ENCODE peak calls at places on chromosomes 12 and 14, in six cellular contexts. B, F, Y, S, J and X are unnamed samples.

GRCh38 chr14:61927015-61927414 is 164.8 kb downstream of the SNAPC1 start:
- DNase-seq in B (no peak), F (no peak), Y (no peak), S (peak), J (no peak), X (no peak)

GRCh38 chr14:100693877-100694578 is 32.7 kb upstream of the DLK1 start:
- DNase-seq in B (no peak), F (no peak), Y (no peak), S (no peak), J (no peak), X (no peak)

GRCh38 chr12:42477931-42478330 is 111.6 kb downstream of the PRICKLE1 start:
- DNase-seq in B (no peak), F (no peak), Y (no peak), S (peak), J (no peak), X (no peak)

GRCh38 chr12:24898185-24898584 is 50.7 kb downstream of the BCAT1 start:
- DNase-seq in B (no peak), F (no peak), Y (no peak), S (no peak), J (no peak), X (no peak)

GRCh38 chr14:60222820-60223219 is 26.2 kb upstream of the PPM1A start:
- DNase-seq in B (no peak), F (no peak), Y (no peak), S (no peak), J (peak), X (no peak)

GRCh38 chr14:73780896-73781295 is 66.7 kb upstream of the PNMA1 start:
- DNase-seq in B (no peak), F (no peak), Y (no peak), S (no peak), J (no peak), X (no peak)

GRCh38 chr12:130139971-130140547 is 22.2 kb upstream of the FZD10 start:
- DNase-seq in B (no peak), F (no peak), Y (no peak), S (no peak), J (no peak), X (no peak)

GRCh38 chr12:13727707-13728147 is 253.7 kb downstream of the GRIN2B start:
- DNase-seq in B (no peak), F (no peak), Y (no peak), S (no peak), J (no peak), X (no peak)

GRCh38 chr12:113693693-113694092 is 222.0 kb upstream of the LHX5 start:
- DNase-seq in B (no peak), F (no peak), Y (no peak), S (no peak), J (no peak), X (no peak)

GRCh38 chr12:77782034-77782433 is 48.7 kb upstream of the NAV3 start:
- DNase-seq in B (no peak), F (no peak), Y (no peak), S (no peak), J (no peak), X (no peak)

GRCh38 chr12:49987620-49988303 is 15.0 kb downstream of the AQP6 start:
- DNase-seq in B (no peak), F (no peak), Y (no peak), S (no peak), J (no peak), X (no peak)

GRCh38 chr14:31122921-31123320 is 84.7 kb downstream of the HECTD1 start:
- DNase-seq in B (no peak), F (no peak), Y (no peak), S (no peak), J (no peak), X (no peak)

GRCh38 chr14:95489163-95489887 is 27.1 kb downstream of the SYNE3 start:
- DNase-seq in B (no peak), F (no peak), Y (no peak), S (no peak), J (no peak), X (no peak)

GRCh38 chr12:8594072-8594471 is 18.6 kb downstream of the AICDA start:
- DNase-seq in B (no peak), F (no peak), Y (no peak), S (no peak), J (no peak), X (no peak)

GRCh38 chr14:100525615-100526014 is 61.6 kb downstream of the BEGAIN start:
- DNase-seq in B (no peak), F (no peak), Y (no peak), S (no peak), J (no peak), X (peak)

GRCh38 chr12:76346798-76347420 is 1.3 kb downstream of the BBS10 start:
- DNase-seq in B (no peak), F (no peak), Y (no peak), S (peak), J (no peak), X (no peak)

GRCh38 chr14:99809864-99810854 is 16.9 kb downstream of the EML1 start:
- DNase-seq in B (peak), F (no peak), Y (no peak), S (no peak), J (no peak), X (no peak)

GRCh38 chr12:49866859-49867579 is 24.1 kb upstream of the BCDIN3D start:
- DNase-seq in B (peak), F (peak), Y (peak), S (peak), J (peak), X (peak)

GRCh38 chr12:132243596-132244289 is 85.6 kb downstream of the GALNT9 start:
- DNase-seq in B (no peak), F (no peak), Y (no peak), S (no peak), J (peak), X (peak)

GRCh38 chr12:11836282-11836963 is 186.9 kb downstream of the ETV6 start:
- DNase-seq in B (no peak), F (no peak), Y (no peak), S (no peak), J (no peak), X (peak)

GRCh38 chr14:68088463-68088862 is 268.9 kb downstream of the RAD51B start:
- DNase-seq in B (no peak), F (peak), Y (no peak), S (peak), J (no peak), X (no peak)

GRCh38 chr12:3797649-3798048 is 44.7 kb upstream of the CRACR2A start:
- DNase-seq in B (no peak), F (no peak), Y (no peak), S (no peak), J (no peak), X (no peak)

GRCh38 chr14:104693482-104694431 is 4.3 kb downstream of the INF2 start:
- DNase-seq in B (no peak), F (no peak), Y (no peak), S (no peak), J (peak), X (no peak)

GRCh38 chr12:94593822-94594442 is 56.4 kb downstream of the TMCC3 start:
- DNase-seq in B (no peak), F (no peak), Y (no peak), S (no peak), J (no peak), X (no peak)

GRCh38 chr12:66804555-66804954 is 125.7 kb upstream of the GRIP1 start:
- DNase-seq in B (no peak), F (no peak), Y (no peak), S (no peak), J (no peak), X (no peak)

GRCh38 chr12:92147491-92147890 is 1.8 kb upstream of the BTG1 start:
- DNase-seq in B (no peak), F (no peak), Y (no peak), S (no peak), J (no peak), X (no peak)

GRCh38 chr14:59086241-59086899 is 102.1 kb upstream of the DAAM1 start:
- DNase-seq in B (no peak), F (no peak), Y (no peak), S (peak), J (no peak), X (no peak)

GRCh38 chr14:94367347-94367746 is 21.1 kb downstream of the SERPINA1 start:
- DNase-seq in B (no peak), F (no peak), Y (no peak), S (no peak), J (no peak), X (no peak)

GRCh38 chr14:103298620-103299019 is 35.4 kb upstream of the EIF5 start:
- DNase-seq in B (no peak), F (no peak), Y (no peak), S (no peak), J (no peak), X (peak)

GRCh38 chr14:33309081-33309480 is 370.4 kb downstream of the NPAS3 start:
- DNase-seq in B (no peak), F (no peak), Y (no peak), S (no peak), J (no peak), X (no peak)

GRCh38 chr14:60163741-60164140 is 1.5 kb downstream of the DHRS7 start:
- DNase-seq in B (no peak), F (no peak), Y (no peak), S (no peak), J (no peak), X (no peak)

GRCh38 chr12:14691560-14691959 is 4.8 kb downstream of the GUCY2C start:
- DNase-seq in B (peak), F (no peak), Y (no peak), S (no peak), J (peak), X (no peak)

GRCh38 chr12:109304485-109304884 is 4.6 kb downstream of the FOXN4 start:
- DNase-seq in B (no peak), F (no peak), Y (no peak), S (no peak), J (no peak), X (no peak)

DNA sequence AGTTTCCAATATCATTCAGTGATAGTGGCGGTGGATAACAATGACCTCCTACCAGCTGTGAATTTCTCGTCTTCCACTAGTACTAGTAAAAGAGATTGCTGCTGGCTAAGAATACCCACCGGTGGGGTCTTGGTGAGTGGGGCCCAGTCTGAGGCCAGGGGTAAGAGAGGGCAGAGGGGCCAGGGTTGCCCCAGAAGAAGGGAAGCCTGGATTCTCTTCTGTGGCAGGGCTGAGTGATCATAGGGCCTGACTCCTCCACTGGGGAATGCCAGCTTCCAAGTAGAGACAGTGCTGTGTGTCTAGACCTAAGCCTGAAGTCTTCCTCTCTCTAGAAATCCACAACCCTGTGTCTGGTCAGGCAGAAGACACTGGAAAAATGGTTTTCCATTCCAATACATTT is 5.8 kb upstream of the TMEM63C start:
- DNase-seq in B (no peak), F (no peak), Y (no peak), S (no peak), J (no peak), X (no peak)
- TF ChIP-seq POLR2A in B (no peak), F (no peak), Y (no peak), S (no peak), J (no peak), X (no peak)

DNA sequence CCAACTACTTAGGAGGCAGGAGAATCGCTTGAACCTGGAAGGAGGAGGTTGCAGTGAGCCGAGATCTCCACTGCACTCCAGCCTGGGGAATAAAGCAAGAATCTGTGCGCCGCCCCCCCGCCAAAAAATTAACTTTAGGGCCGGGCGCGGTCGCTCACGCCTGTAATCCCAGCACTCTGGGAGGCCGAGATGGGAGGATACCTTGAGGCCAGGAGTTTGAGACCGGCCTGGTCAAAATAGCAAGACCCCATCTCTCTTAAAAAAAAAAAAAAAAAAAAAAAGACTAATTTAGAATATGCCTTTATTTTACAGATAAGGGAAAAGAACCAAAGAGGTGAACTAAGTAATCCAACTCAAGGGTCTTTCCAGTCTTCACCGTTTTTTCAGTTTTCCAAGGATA is 1.2 kb downstream of the KANSL2 start:
- DNase-seq in B (no peak), F (no peak), Y (no peak), S (no peak), J (no peak), X (no peak)
- H3K27ac ChIP-seq in B (no peak), F (peak), Y (no peak), S (no peak), J (no peak), X (peak)

GRCh38 chr12:53698948-53699672 is 23.2 kb upstream of the ATP5MC2 start:
- DNase-seq in B (no peak), F (no peak), Y (no peak), S (no peak), J (no peak), X (no peak)

GRCh38 chr12:53694746-53695145 is 18.9 kb upstream of the ATP5MC2 start:
- DNase-seq in B (no peak), F (no peak), Y (no peak), S (no peak), J (no peak), X (no peak)

GRCh38 chr12:53696655-53697321 is 20.9 kb upstream of the ATP5MC2 start:
- DNase-seq in B (no peak), F (no peak), Y (no peak), S (no peak), J (no peak), X (no peak)

GRCh38 chr12:53695148-53696138 is 19.6 kb upstream of the ATP5MC2 start:
- DNase-seq in B (no peak), F (peak), Y (no peak), S (peak), J (peak), X (peak)

DNA sequence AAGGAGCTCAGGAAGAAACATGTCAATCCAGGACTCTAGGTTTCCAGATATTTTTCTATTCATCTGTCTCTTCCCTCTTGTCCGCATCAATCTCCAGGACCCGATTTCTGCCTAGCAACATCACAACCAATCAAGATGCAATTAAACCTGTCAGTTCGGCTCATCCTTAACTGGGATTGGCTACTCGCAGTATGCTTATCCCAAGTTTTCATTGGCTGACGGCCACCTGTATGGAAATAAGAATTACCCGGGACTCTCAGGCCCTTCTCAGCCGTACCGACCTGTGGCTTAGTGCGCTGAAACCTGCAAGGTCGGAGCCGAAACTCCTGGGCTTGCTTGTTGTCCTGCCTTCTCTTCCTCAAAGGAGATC is 20.4 kb upstream of the ATP5MC2 start:
- DNase-seq in B (no peak), F (peak), Y (no peak), S (peak), J (no peak), X (no peak)
- H3K4me3 ChIP-seq in B (peak), F (peak), Y (no peak), S (no peak), J (no peak), X (peak)

GRCh38 chr14:24147761-24148428 is 597 bp downstream of the RNF31 start:
- DNase-seq in B (no peak), F (no peak), Y (no peak), S (no peak), J (no peak), X (no peak)

GRCh38 chr14:24145219-24145618 is 1.2 kb downstream of the PSME2 start:
- DNase-seq in B (no peak), F (no peak), Y (no peak), S (no peak), J (peak), X (peak)

GRCh38 chr14:24145700-24146621 is at the start of gene PSME2:
- DNase-seq in B (no peak), F (peak), Y (no peak), S (peak), J (no peak), X (no peak)

GRCh38 chr14:24146978-24147760 is at the start of gene RNF31:
- DNase-seq in B (peak), F (peak), Y (peak), S (peak), J (peak), X (peak)

DNA sequence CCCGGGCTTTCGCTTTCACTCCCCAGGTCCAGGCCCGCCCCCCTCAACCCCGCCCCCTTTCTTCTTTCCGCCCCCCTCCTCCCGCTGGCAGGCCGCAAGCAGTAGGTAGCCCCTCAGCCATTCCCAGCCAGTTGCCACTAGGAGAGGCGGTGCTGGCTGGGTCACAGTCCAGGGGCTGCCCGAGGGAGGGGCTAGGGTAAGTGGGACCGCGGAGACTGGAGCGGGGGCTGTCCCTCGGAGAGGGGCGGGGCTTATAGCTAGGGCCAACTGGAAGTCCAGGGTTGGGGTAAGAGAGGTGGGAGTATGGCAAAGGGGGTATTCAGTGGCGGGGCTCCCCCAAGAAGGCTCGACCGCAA is 190 bp upstream of the PSME2 start:
- DNase-seq in B (peak), F (peak), Y (peak), S (peak), J (peak), X (peak)
- TF ChIP-seq POLR2A in B (no peak), F (no peak), Y (no peak), S (no peak), J (no peak), X (no peak)

GRCh38 chr12:7058850-7059249 is 1.7 kb upstream of the C1S start:
- DNase-seq in B (no peak), F (no peak), Y (no peak), S (no peak), J (no peak), X (no peak)

GRCh38 chr12:7059780-7060179 is 738 bp upstream of the C1S start:
- DNase-seq in B (no peak), F (no peak), Y (no peak), S (no peak), J (no peak), X (no peak)

GRCh38 chr12:7061138-7061537 is 620 bp downstream of the C1S start:
- DNase-seq in B (no peak), F (no peak), Y (peak), S (no peak), J (no peak), X (no peak)

GRCh38 chr12:7061596-7061995 is 1.1 kb downstream of the C1S start:
- DNase-seq in B (no peak), F (no peak), Y (peak), S (no peak), J (no peak), X (no peak)

DNA sequence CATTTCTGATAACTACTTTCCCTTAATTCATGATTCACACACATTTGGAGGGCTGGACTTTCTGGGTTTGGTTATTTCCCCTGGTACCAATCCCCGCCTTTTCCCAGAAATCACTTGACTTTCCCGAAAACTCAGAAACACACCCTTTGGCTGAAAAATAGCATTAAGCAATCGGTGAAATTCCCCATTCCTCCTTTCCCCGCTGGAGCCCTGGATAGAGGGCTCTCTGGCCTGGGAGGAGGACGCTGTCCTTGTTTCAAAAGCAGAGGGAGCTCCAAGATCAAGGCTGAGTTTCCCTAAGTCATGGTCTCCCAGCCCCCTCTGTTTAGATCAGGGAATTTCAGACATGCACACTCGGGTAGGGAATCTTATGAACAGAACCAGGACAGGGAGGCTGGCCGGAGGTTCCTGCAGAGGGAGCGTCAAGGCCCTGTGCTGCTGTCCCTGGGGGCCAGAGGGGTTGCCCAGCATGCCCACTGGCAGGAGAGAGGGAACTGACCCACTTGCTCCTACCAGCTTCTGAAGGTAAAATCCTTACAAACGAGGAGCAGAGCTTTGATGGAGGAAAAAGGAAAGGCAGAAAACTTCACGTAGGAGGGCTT is at the start of gene C1S:
- DNase-seq in B (peak), F (peak), Y (peak), S (peak), J (peak), X (no peak)
- H3K27ac ChIP-seq in B (peak), F (peak), Y (peak), S (peak), J (peak), X (peak)

GRCh38 chr14:75247939-75248338 is 30.7 kb upstream of the FOS start:
- DNase-seq in B (no peak), F (no peak), Y (no peak), S (no peak), J (no peak), X (no peak)
- H3K4me3 ChIP-seq in B (no peak), F (no peak), Y (no peak), S (no peak), J (no peak), X (no peak)

GRCh38 chr12:68808388-68809189 is 612 bp downstream of the MDM2 start:
- DNase-seq in B (peak), F (peak), Y (peak), S (peak), J (peak), X (peak)
- TF ChIP-seq POLR2A in B (peak), F (peak), Y (peak), S (peak), J (no peak), X (no peak)

GRCh38 chr14:80483331-80483730 is 272.0 kb upstream of the DIO2 start:
- DNase-seq in B (no peak), F (no peak), Y (no peak), S (no peak), J (no peak), X (no peak)
- H3K27ac ChIP-seq in B (no peak), F (no peak), Y (no peak), S (no peak), J (no peak), X (no peak)

GRCh38 chr12:47717443-47718193 is 7.7 kb downstream of the ENDOU start:
- DNase-seq in B (peak), F (peak), Y (peak), S (peak), J (peak), X (peak)
- H3K4me3 ChIP-seq in B (no peak), F (no peak), Y (no peak), S (no peak), J (no peak), X (no peak)